ENCODE peak calls at places on chromosomes 12 and 14, in five cellular contexts. L, T, O, S and Q are unnamed samples.

GRCh38 chr12:81726634-81727033 is 32.5 kb downstream of the PPFIA2 start:
- DNase-seq in L (no peak), T (no peak), O (no peak), S (no peak), Q (no peak)

GRCh38 chr12:131102991-131103609 is 149.4 kb downstream of the ADGRD1 start:
- DNase-seq in L (no peak), T (no peak), O (no peak), S (no peak), Q (no peak)

GRCh38 chr14:102589761-102590290 is 2.6 kb upstream of the RCOR1 start:
- DNase-seq in L (no peak), T (no peak), O (no peak), S (no peak), Q (no peak)

GRCh38 chr14:74649673-74650072 is 37.6 kb upstream of the LTBP2 start:
- DNase-seq in L (no peak), T (no peak), O (no peak), S (no peak), Q (no peak)

GRCh38 chr14:67536087-67536486 is 3.0 kb downstream of the PLEKHH1 start:
- DNase-seq in L (no peak), T (no peak), O (no peak), S (no peak), Q (no peak)

GRCh38 chr12:991350-992278 is 591 bp downstream of the ERC1 start:
- DNase-seq in L (peak), T (no peak), O (no peak), S (no peak), Q (peak)

GRCh38 chr12:12718382-12718761 is 1.2 kb downstream of the CDKN1B start:
- DNase-seq in L (no peak), T (no peak), O (no peak), S (no peak), Q (peak)

GRCh38 chr12:27575780-27576154 is 51.8 kb downstream of the PPFIBP1 start:
- DNase-seq in L (no peak), T (no peak), O (no peak), S (no peak), Q (no peak)

GRCh38 chr14:55398679-55399078 is 13.0 kb downstream of the ATG14 start:
- DNase-seq in L (no peak), T (no peak), O (peak), S (peak), Q (peak)

GRCh38 chr12:12660201-12660600 is 35.8 kb downstream of the GPR19 start:
- DNase-seq in L (no peak), T (no peak), O (no peak), S (peak), Q (no peak)

GRCh38 chr14:76499399-76499798 is 123.5 kb downstream of the ESRRB start:
- DNase-seq in L (no peak), T (no peak), O (no peak), S (no peak), Q (no peak)

GRCh38 chr14:35401422-35401729 is 3.2 kb downstream of the NFKBIA start:
- DNase-seq in L (no peak), T (no peak), O (no peak), S (no peak), Q (no peak)

GRCh38 chr14:68596701-68597100 is 196.2 kb downstream of the ZFP36L1 start:
- DNase-seq in L (no peak), T (no peak), O (no peak), S (no peak), Q (no peak)

GRCh38 chr12:49296836-49297694 is 2.1 kb downstream of the PRPH start:
- DNase-seq in L (no peak), T (no peak), O (no peak), S (no peak), Q (no peak)

GRCh38 chr14:77520626-77521025 is 22.0 kb upstream of the ISM2 start:
- DNase-seq in L (no peak), T (no peak), O (no peak), S (no peak), Q (no peak)

GRCh38 chr14:51121096-51121495 is 26.2 kb upstream of the TRIM9 start:
- DNase-seq in L (no peak), T (no peak), O (no peak), S (peak), Q (no peak)

GRCh38 chr12:69502342-69503081 is 32.3 kb downstream of the FRS2 start:
- DNase-seq in L (no peak), T (no peak), O (no peak), S (peak), Q (no peak)

GRCh38 chr14:104290756-104291122 is 152.4 kb downstream of the KIF26A start:
- DNase-seq in L (no peak), T (no peak), O (no peak), S (no peak), Q (no peak)